ENCODE peak calls at places on chromosomes 12 and 14, in five cellular contexts. C, U, O, R and P are unnamed samples.

GRCh38 chr12:123097521-123098084 is 53.3 kb downstream of the PITPNM2 start:
- DNase-seq in C (no peak), U (peak), O (no peak), R (peak), P (no peak)

GRCh38 chr14:104979758-104980591 is 1.8 kb upstream of the AHNAK2 start:
- DNase-seq in C (no peak), U (peak), O (peak), R (no peak), P (no peak)

GRCh38 chr12:53482626-53483165 is 16.6 kb downstream of the MAP3K12 start:
- DNase-seq in C (no peak), U (peak), O (no peak), R (no peak), P (no peak)

GRCh38 chr14:105064721-105065143 is 498 bp downstream of the GPR132 start:
- DNase-seq in C (no peak), U (peak), O (peak), R (no peak), P (peak)

GRCh38 chr12:57852620-57853509 is 6.3 kb upstream of the CTDSP2 start:
- DNase-seq in C (no peak), U (peak), O (no peak), R (peak), P (no peak)

GRCh38 chr12:60209933-60210332 is 614.1 kb downstream of the SLC16A7 start:
- DNase-seq in C (no peak), U (no peak), O (no peak), R (no peak), P (no peak)

GRCh38 chr14:70257526-70257925 is 68.8 kb upstream of the SLC8A3 start:
- DNase-seq in C (no peak), U (no peak), O (no peak), R (no peak), P (peak)

GRCh38 chr12:121713257-121714155 is 954 bp downstream of the TMEM120B start:
- DNase-seq in C (no peak), U (peak), O (peak), R (peak), P (peak)

GRCh38 chr14:92366237-92366636 is 43.3 kb downstream of the SLC24A4 start:
- DNase-seq in C (no peak), U (no peak), O (no peak), R (no peak), P (no peak)

GRCh38 chr14:33131801-33132200 is 193.1 kb downstream of the NPAS3 start:
- DNase-seq in C (no peak), U (no peak), O (no peak), R (no peak), P (no peak)

GRCh38 chr12:132379576-132379975 is 50.2 kb upstream of the GALNT9 start:
- DNase-seq in C (no peak), U (no peak), O (no peak), R (no peak), P (no peak)

GRCh38 chr14:23613242-23614070 is 22.7 kb upstream of the DHRS2 start:
- DNase-seq in C (no peak), U (no peak), O (no peak), R (no peak), P (no peak)

GRCh38 chr12:56635539-56636117 is 5.5 kb upstream of the BAZ2A start:
- DNase-seq in C (no peak), U (no peak), O (no peak), R (no peak), P (no peak)

GRCh38 chr12:106753526-106753925 is 21.0 kb upstream of the RIC8B start:
- DNase-seq in C (no peak), U (no peak), O (no peak), R (no peak), P (no peak)

GRCh38 chr12:29238822-29239291 is 89.8 kb downstream of the FAR2 start:
- DNase-seq in C (no peak), U (no peak), O (peak), R (no peak), P (peak)

GRCh38 chr14:75653563-75653962 is 7.1 kb downstream of the ERG28 start:
- DNase-seq in C (no peak), U (no peak), O (no peak), R (no peak), P (no peak)

GRCh38 chr12:69583203-69583602 is 2.1 kb upstream of the CCT2 start:
- DNase-seq in C (no peak), U (no peak), O (no peak), R (no peak), P (no peak)

GRCh38 chr12:87305481-87305880 is 723.7 kb downstream of the C12orf50 start:
- DNase-seq in C (no peak), U (no peak), O (no peak), R (no peak), P (no peak)

GRCh38 chr14:51856897-51857296 is 3.5 kb upstream of the GNG2 start:
- DNase-seq in C (no peak), U (no peak), O (no peak), R (no peak), P (no peak)

GRCh38 chr12:91139264-91139663 is 28.0 kb upstream of the LUM start:
- DNase-seq in C (peak), U (no peak), O (peak), R (no peak), P (peak)

GRCh38 chr14:69232388-69232787 is 27.6 kb upstream of the GALNT16 start:
- DNase-seq in C (no peak), U (no peak), O (no peak), R (no peak), P (no peak)

GRCh38 chr12:13179159-13180074 is 17.1 kb upstream of the EMP1 start:
- DNase-seq in C (peak), U (peak), O (peak), R (peak), P (peak)

GRCh38 chr12:119949145-119949544 is 39.9 kb upstream of the BICDL1 start:
- DNase-seq in C (no peak), U (no peak), O (no peak), R (no peak), P (no peak)

GRCh38 chr14:29518335-29518734 is 409.3 kb downstream of the PRKD1 start:
- DNase-seq in C (peak), U (no peak), O (peak), R (no peak), P (peak)

GRCh38 chr12:44774815-44775411 is 101.2 kb downstream of the NELL2 start:
- DNase-seq in C (peak), U (no peak), O (peak), R (no peak), P (peak)

DNA sequence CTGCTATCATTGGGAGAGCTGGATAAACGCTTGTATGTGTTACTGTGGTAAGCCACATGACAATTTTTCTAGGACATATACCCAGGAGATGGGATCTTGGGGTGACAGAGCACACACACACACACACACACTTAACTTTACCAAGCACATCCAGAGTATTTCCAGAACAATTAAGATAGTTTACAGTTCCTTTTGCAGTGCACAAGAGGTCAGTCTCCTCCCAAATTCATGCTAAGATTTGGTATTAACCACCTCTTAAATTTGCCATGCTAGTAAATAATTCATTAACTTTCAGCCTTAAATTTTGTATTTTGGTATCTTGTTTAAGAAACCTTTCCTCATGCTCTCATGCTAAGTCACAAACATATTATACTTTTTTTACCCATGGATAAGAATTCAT is 33.9 kb upstream of the LIMA1 start:
- DNase-seq in C (peak), U (no peak), O (peak), R (no peak), P (peak)
- TF ChIP-seq CTCF in C (peak), U (no peak), O (no peak), R (no peak), P (peak)

GRCh38 chr12:101792046-101792931 is 38.5 kb downstream of the GNPTAB start:
- DNase-seq in C (no peak), U (no peak), O (no peak), R (no peak), P (peak)
- H3K4me3 ChIP-seq in C (no peak), U (no peak), O (no peak), R (no peak), P (no peak)

DNA sequence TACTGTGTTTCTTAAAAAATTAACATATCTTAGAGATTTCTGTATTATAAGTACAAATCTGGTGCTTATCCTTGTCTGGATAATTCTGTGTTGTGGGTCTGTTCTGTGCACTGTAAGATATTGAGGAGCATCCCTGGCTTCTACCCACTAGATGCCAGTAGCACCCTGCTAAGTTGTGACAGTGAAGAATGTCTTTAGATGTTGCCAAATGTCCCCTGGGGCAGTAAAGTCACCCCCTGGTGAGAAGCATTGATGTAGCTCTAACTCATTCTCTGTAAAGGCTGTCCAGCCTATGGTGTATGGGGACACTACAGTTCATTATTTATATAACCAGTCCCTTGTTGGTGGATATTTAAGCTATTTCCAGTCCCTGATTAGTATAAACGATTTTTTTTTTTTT is 31.4 kb downstream of the MAP1LC3B2 start:
- DNase-seq in C (no peak), U (no peak), O (no peak), R (no peak), P (no peak)
- TF ChIP-seq CTCF in C (no peak), U (no peak), O (no peak), R (no peak), P (no peak)

GRCh38 chr14:39228044-39228443 is 5.7 kb upstream of the MIA2 start:
- DNase-seq in C (no peak), U (no peak), O (no peak), R (no peak), P (no peak)
- H3K4me3 ChIP-seq in C (no peak), U (no peak), O (no peak), R (no peak), P (no peak)

GRCh38 chr14:90783344-90783743 is 32.9 kb downstream of the TTC7B start:
- DNase-seq in C (no peak), U (no peak), O (no peak), R (no peak), P (no peak)

GRCh38 chr14:90784621-90785270 is 31.5 kb downstream of the TTC7B start:
- DNase-seq in C (no peak), U (peak), O (no peak), R (no peak), P (no peak)

GRCh38 chr14:90785876-90786450 is 30.3 kb downstream of the TTC7B start:
- DNase-seq in C (no peak), U (peak), O (no peak), R (no peak), P (no peak)

GRCh38 chr14:90788031-90788430 is 28.2 kb downstream of the TTC7B start:
- DNase-seq in C (no peak), U (peak), O (no peak), R (no peak), P (no peak)

GRCh38 chr14:90785474-90785873 is 30.8 kb downstream of the TTC7B start:
- DNase-seq in C (peak), U (peak), O (peak), R (peak), P (no peak)
- TF ChIP-seq CTCF in C (peak), U (no peak), O (peak), R (no peak), P (no peak)

DNA sequence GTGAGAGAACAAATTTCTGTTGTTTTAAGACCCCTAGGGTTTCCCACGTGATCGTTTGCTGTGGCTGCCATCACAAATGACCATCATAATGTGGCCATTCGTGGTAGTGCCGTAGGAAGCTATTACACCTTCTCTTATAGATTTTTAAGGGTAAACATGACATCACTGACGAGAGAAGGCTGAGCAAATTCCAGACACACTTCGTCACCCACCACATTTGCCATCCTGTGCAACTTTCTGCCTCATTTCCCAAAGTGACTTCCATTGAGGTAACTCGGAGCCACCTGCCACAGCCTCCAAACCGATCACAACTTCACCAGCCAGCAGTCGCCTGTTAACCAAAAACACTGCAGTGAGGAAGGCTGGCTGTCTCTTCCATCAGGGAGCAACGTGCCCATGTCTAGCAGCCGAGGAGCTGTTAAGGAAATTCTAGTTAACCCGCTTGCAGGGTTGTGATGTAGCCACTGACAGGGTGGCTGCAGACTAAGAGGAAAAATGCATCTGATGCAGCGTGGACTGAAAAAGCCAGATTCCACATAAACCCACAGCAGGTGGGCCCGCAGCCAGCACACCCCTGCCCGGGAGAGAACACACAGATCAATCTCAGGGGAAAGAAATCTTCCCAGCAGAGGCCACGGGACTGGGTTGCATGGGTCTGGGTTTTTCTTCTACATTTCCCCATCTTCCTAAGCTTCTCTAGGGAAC is 44.6 kb downstream of the CCDC85C start:
- DNase-seq in C (peak), U (no peak), O (no peak), R (no peak), P (no peak)
- H3K4me3 ChIP-seq in C (no peak), U (no peak), O (no peak), R (no peak), P (no peak)

DNA sequence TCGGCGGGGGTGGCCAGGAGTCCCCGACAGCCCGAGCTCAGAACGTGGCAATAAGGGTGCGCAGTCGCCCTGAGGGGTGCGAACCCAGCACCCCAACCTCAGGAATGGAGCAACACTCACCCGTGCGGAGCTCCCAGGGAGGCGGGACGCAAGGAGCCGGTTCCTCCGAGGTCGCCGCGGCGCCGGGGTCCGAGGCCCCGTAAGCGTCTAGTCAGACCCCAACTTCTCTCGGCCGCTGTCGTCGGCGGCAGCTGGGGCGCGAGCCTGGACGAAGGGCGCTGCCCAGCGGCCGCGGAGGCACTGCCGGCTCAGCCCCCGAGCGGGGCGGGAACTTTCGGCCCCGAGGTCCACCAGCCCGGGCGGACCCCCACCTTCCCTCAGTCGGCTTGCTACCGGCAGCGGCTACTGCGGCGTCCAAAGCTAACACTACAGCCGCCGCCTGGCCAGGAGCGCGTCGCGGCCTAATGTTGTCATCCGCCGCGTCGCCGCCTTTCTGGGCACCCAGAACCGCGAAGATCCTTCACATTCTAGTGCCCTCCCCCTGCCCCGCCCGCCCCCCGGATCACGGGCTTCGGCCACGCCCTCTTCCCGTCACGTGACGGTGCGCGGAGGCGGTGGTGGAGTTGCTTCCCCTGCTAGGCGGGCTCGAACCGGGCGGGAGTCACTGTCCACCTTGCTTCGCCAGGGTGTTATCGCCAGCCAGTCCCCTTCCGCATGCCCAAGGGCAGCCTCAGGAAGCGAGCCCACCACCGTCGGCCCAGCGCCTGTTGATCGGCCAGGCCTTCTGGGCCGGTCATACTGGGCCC is at the start of gene OSBPL8:
- DNase-seq in C (peak), U (peak), O (peak), R (peak), P (peak)
- TF ChIP-seq CTCF in C (peak), U (no peak), O (no peak), R (peak), P (no peak)